ENCODE peak calls at places on chromosomes 2 and 18, in seven cellular contexts. N is activated effector memory CD4-positive, alpha-beta T cell treated with anti-CD3 and anti-CD28 coated beads, Interleukin-2, amount 50 U/mL, for 16 hours; Q is AG08396; Y is NCI-H1092; F is astrocyte of the cerebellum; V is ovary; I is HT-29. C is an unnamed sample.
A peak's percentile ranks its signal among the peaks of the same experiment; 100 is the strongest.

GRCh38 chr18:66317243-66318090 is 286.4 kb downstream of the CDH19 start:
- DNase-seq in N (no peak), Q (no peak), Y (no peak), F (no peak), V (no peak), I (no peak), C (no peak)

GRCh38 chr2:214255046-214255445 is 155.8 kb upstream of the VWC2L start:
- DNase-seq in N (no peak), Q (no peak), Y (no peak), F (no peak), V (no peak), I (no peak), C (no peak)

GRCh38 chr2:226411727-226412360 is 387.8 kb downstream of the IRS1 start:
- DNase-seq in N (no peak), Q (no peak), Y (no peak), F (no peak), V (no peak), I (peak; percentile 88), C (peak; percentile 15)

GRCh38 chr2:189821953-189822748 is 37.9 kb downstream of the PMS1 start:
- DNase-seq in N (no peak), Q (peak; percentile 24), Y (no peak), F (no peak), V (no peak), I (peak; percentile 6), C (no peak)

GRCh38 chr2:239312081-239312501 is 88.7 kb downstream of the HDAC4 start:
- DNase-seq in N (peak; percentile 47), Q (no peak), Y (no peak), F (no peak), V (peak; percentile 14), I (no peak), C (no peak)

GRCh38 chr2:96116424-96116878 is at the start of gene ADRA2B:
- DNase-seq in N (peak; percentile 91), Q (peak; percentile 45), Y (no peak), F (no peak), V (no peak), I (peak; percentile 58), C (peak; percentile 91)

GRCh38 chr2:134290363-134290762 is 36.5 kb downstream of the MGAT5 start:
- DNase-seq in N (no peak), Q (no peak), Y (no peak), F (no peak), V (no peak), I (no peak), C (no peak)

GRCh38 chr2:182597570-182597969 is 118.5 kb upstream of the DNAJC10 start:
- DNase-seq in N (no peak), Q (no peak), Y (no peak), F (no peak), V (no peak), I (no peak), C (no peak)

GRCh38 chr2:47272031-47272864 is 117.1 kb upstream of the STPG4 start:
- DNase-seq in N (peak; percentile 83), Q (peak; percentile 87), Y (peak; percentile 9), F (no peak), V (peak; percentile 62), I (peak; percentile 73), C (peak; percentile 86)

GRCh38 chr18:10169064-10169562 is 255.3 kb downstream of the VAPA start:
- DNase-seq in N (no peak), Q (no peak), Y (peak; percentile 8), F (peak; percentile 65), V (no peak), I (no peak), C (peak; percentile 72)

GRCh38 chr18:30819619-30820018 is 222.9 kb downstream of the DSC3 start:
- DNase-seq in N (no peak), Q (no peak), Y (no peak), F (no peak), V (no peak), I (no peak), C (no peak)

GRCh38 chr18:5311273-5312009 is 15.9 kb upstream of the ZBTB14 start:
- DNase-seq in N (no peak), Q (no peak), Y (no peak), F (no peak), V (no peak), I (no peak), C (no peak)